ENCODE peak calls at places on chromosomes 7 and 10, in six cellular contexts. X, M, W, O, B and F are unnamed samples.

GRCh38 chr10:20466731-20467130 is 430.4 kb downstream of the NEBL start:
- DNase-seq in X (peak), M (no peak), W (peak), O (peak), B (no peak), F (no peak)

GRCh38 chr7:157432541-157432956 is 95.7 kb downstream of the DNAJB6 start:
- DNase-seq in X (peak), M (no peak), W (peak), O (peak), B (peak), F (no peak)

GRCh38 chr10:43409385-43410109 is 561 bp upstream of the HNRNPF start:
- DNase-seq in X (peak), M (peak), W (no peak), O (no peak), B (no peak), F (no peak)

GRCh38 chr10:133151528-133151927 is 8.5 kb upstream of the KNDC1 start:
- DNase-seq in X (no peak), M (no peak), W (no peak), O (no peak), B (no peak), F (no peak)

GRCh38 chr7:44748948-44749731 is 493 bp downstream of the ZMIZ2 start:
- DNase-seq in X (no peak), M (peak), W (no peak), O (no peak), B (no peak), F (no peak)

GRCh38 chr10:124525751-124526600 is 64.4 kb downstream of the LHPP start:
- DNase-seq in X (no peak), M (no peak), W (no peak), O (no peak), B (no peak), F (no peak)

GRCh38 chr10:480928-481551 is 208.4 kb downstream of the DIP2C start:
- DNase-seq in X (no peak), M (no peak), W (no peak), O (no peak), B (no peak), F (no peak)

GRCh38 chr7:29609162-29610030 is 45.8 kb downstream of the PRR15 start:
- DNase-seq in X (peak), M (peak), W (peak), O (peak), B (peak), F (no peak)

GRCh38 chr7:42930889-42931288 is 1.1 kb downstream of the PSMA2 start:
- DNase-seq in X (no peak), M (no peak), W (peak), O (no peak), B (peak), F (no peak)

GRCh38 chr10:35607475-35608316 is 2.6 kb downstream of the GJD4 start:
- DNase-seq in X (peak), M (no peak), W (peak), O (no peak), B (no peak), F (no peak)

GRCh38 chr10:45513586-45513985 is 139.6 kb downstream of the ALOX5 start:
- DNase-seq in X (no peak), M (no peak), W (no peak), O (peak), B (no peak), F (no peak)

GRCh38 chr10:80289451-80290287 is at the start of gene MAT1A:
- DNase-seq in X (no peak), M (no peak), W (no peak), O (peak), B (peak), F (no peak)

GRCh38 chr10:77245953-77246352 is 391.7 kb downstream of the KCNMA1 start:
- DNase-seq in X (no peak), M (no peak), W (peak), O (peak), B (no peak), F (no peak)

GRCh38 chr10:103458720-103459119 is at the start of gene CALHM1:
- DNase-seq in X (no peak), M (peak), W (no peak), O (no peak), B (peak), F (no peak)

GRCh38 chr7:105180002-105180401 is 166.0 kb downstream of the KMT2E start:
- DNase-seq in X (no peak), M (no peak), W (no peak), O (no peak), B (no peak), F (no peak)

GRCh38 chr10:63887026-63887589 is 365.9 kb downstream of the REEP3 start:
- DNase-seq in X (no peak), M (no peak), W (no peak), O (no peak), B (peak), F (no peak)

GRCh38 chr10:11170993-11171416 is 153.3 kb downstream of the CELF2 start:
- DNase-seq in X (no peak), M (peak), W (no peak), O (no peak), B (no peak), F (no peak)

GRCh38 chr7:17939111-17939669 is 1.1 kb downstream of the SNX13 start:
- DNase-seq in X (peak), M (peak), W (peak), O (peak), B (peak), F (no peak)

GRCh38 chr7:38187794-38188472 is 9.9 kb downstream of the STARD3NL start:
- DNase-seq in X (no peak), M (no peak), W (no peak), O (no peak), B (no peak), F (no peak)

GRCh38 chr7:149773446-149774236 is at the start of gene ZNF467:
- DNase-seq in X (peak), M (no peak), W (no peak), O (no peak), B (peak), F (no peak)

GRCh38 chr10:14665865-14666857 is 108.5 kb downstream of the FAM107B start:
- DNase-seq in X (no peak), M (no peak), W (no peak), O (no peak), B (no peak), F (no peak)

GRCh38 chr7:66306243-66306642 is 101.1 kb downstream of the TPST1 start:
- DNase-seq in X (peak), M (no peak), W (no peak), O (peak), B (no peak), F (no peak)

GRCh38 chr7:151379193-151379520 is 30.7 kb downstream of the WDR86 start:
- DNase-seq in X (no peak), M (no peak), W (no peak), O (no peak), B (no peak), F (no peak)

GRCh38 chr7:46220066-46220630 is 299.1 kb upstream of the IGFBP3 start:
- DNase-seq in X (peak), M (no peak), W (peak), O (peak), B (no peak), F (no peak)

GRCh38 chr10:128078136-128078969 is 47.9 kb downstream of the MKI67 start:
- DNase-seq in X (peak), M (peak), W (no peak), O (no peak), B (peak), F (no peak)

GRCh38 chr10:3812141-3812540 is 27.1 kb upstream of the KLF6 start:
- DNase-seq in X (no peak), M (no peak), W (no peak), O (no peak), B (no peak), F (no peak)

GRCh38 chr7:18648849-18649758 is 153.6 kb downstream of the HDAC9 start:
- DNase-seq in X (peak), M (no peak), W (no peak), O (no peak), B (no peak), F (no peak)

GRCh38 chr7:111413796-111414195 is 148.5 kb downstream of the IMMP2L start:
- DNase-seq in X (no peak), M (no peak), W (no peak), O (no peak), B (no peak), F (no peak)

GRCh38 chr10:636769-637168 is 52.7 kb downstream of the DIP2C start:
- DNase-seq in X (no peak), M (no peak), W (no peak), O (no peak), B (no peak), F (no peak)

GRCh38 chr7:29412912-29413311 is 150.7 kb upstream of the PRR15 start:
- DNase-seq in X (peak), M (no peak), W (no peak), O (no peak), B (no peak), F (no peak)

GRCh38 chr7:44767134-44767911 is 18.7 kb downstream of the ZMIZ2 start:
- DNase-seq in X (no peak), M (no peak), W (no peak), O (no peak), B (no peak), F (no peak)

GRCh38 chr10:75081379-75081778 is 30.1 kb upstream of the SAMD8 start:
- DNase-seq in X (no peak), M (no peak), W (no peak), O (no peak), B (no peak), F (no peak)

GRCh38 chr10:7027913-7028808 is 382.7 kb downstream of the SFMBT2 start:
- DNase-seq in X (peak), M (no peak), W (peak), O (peak), B (peak), F (no peak)

GRCh38 chr7:114916261-114916892 is 5.5 kb upstream of the MDFIC start:
- DNase-seq in X (no peak), M (no peak), W (no peak), O (no peak), B (no peak), F (no peak)

GRCh38 chr7:30925913-30926312 is 14.3 kb downstream of the AQP1 start:
- DNase-seq in X (no peak), M (no peak), W (no peak), O (no peak), B (no peak), F (no peak)

GRCh38 chr7:100803398-100804161 is 23.7 kb downstream of the EPHB4 start:
- DNase-seq in X (peak), M (peak), W (peak), O (peak), B (peak), F (no peak)

GRCh38 chr10:123948030-123948823 is 56.6 kb upstream of the CPXM2 start:
- DNase-seq in X (no peak), M (no peak), W (no peak), O (peak), B (no peak), F (no peak)

GRCh38 chr7:73667344-73668102 is at the start of gene VPS37D:
- DNase-seq in X (peak), M (peak), W (peak), O (peak), B (peak), F (peak)

DNA sequence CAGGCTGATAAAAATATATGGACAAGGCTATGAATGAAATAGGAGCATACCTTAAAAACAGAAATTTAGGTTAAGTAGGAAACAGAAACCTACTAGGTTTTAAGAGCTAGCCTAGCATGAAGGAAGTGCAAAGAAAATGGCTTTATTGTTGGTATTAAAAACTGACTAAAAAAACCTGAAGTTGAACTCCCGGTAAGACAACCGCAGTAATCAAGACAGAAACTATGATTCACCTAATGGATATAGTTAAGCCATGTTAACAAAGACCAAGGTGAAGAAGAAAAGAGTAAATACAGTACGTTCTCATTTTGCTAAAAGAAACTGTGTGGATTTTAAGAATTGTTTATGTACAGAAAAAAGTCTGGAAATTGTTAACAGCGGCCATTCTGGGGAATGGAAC is 2.5 kb downstream of the RTKN2 start:
- DNase-seq in X (peak), M (no peak), W (no peak), O (peak), B (no peak), F (no peak)
- H3K4me3 ChIP-seq in X (peak), M (no peak), W (no peak), O (no peak), B (no peak), F (no peak)

DNA sequence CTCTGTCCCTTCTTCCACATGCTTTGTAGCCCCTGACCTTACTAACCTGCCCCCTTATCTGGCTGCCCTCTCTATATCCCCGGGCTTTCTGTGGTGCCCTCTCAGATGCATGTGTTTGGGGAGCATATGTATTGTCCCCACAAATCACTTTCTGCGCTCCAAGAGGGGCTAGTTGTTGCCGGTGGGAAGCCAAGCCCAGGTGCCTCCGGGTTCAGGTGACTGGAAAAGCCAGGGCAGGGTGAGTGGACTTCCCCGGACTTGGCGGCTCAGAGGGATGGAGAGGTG is 7.1 kb downstream of the LBX1 start:
- DNase-seq in X (no peak), M (no peak), W (no peak), O (no peak), B (no peak), F (no peak)
- TF ChIP-seq EZH2 in X (no peak), M (no peak), W (no peak), O (no peak), B (no peak), F (no peak)

DNA sequence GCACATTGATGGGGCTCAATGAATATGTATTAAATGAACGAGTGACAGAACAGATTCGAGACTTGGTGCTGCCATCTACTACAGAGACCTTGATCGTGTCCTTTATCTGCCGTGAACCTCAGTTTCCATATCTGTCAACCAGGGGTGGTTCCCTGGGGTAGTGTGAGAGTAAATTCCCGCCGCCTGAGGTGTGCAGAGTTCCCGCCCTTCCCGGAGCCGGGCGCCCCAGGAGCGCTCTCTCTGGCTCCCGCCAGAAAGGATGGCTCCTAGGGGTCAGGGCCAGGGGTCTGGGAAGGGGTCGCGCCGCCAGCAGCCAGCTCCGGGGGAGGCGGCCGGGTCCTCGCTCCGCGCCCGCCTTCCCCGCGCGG is 333 bp upstream of the PLCE1 start:
- DNase-seq in X (no peak), M (no peak), W (no peak), O (no peak), B (no peak), F (no peak)
- H3K9ac ChIP-seq in X (peak), M (peak), W (peak), O (no peak), B (no peak), F (no peak)

GRCh38 chr10:70479626-70480253 is 1.2 kb downstream of the PALD1 start:
- DNase-seq in X (no peak), M (peak), W (no peak), O (no peak), B (no peak), F (no peak)
- H3K4me3 ChIP-seq in X (no peak), M (peak), W (no peak), O (no peak), B (no peak), F (peak)

GRCh38 chr10:72089618-72090017 is 1.3 kb upstream of the SPOCK2 start:
- DNase-seq in X (no peak), M (no peak), W (no peak), O (no peak), B (no peak), F (no peak)
- TF ChIP-seq EZH2 in X (no peak), M (no peak), W (no peak), O (no peak), B (no peak), F (no peak)

GRCh38 chr10:100477970-100478369 is 15.2 kb downstream of the WNT8B start:
- DNase-seq in X (no peak), M (no peak), W (no peak), O (no peak), B (no peak), F (no peak)

GRCh38 chr10:100479059-100479458 is 16.2 kb downstream of the WNT8B start:
- DNase-seq in X (no peak), M (no peak), W (no peak), O (no peak), B (no peak), F (no peak)

GRCh38 chr10:100481462-100482081 is 18.8 kb downstream of the WNT8B start:
- DNase-seq in X (peak), M (peak), W (peak), O (peak), B (peak), F (peak)

GRCh38 chr10:100482181-100482833 is 19.5 kb downstream of the WNT8B start:
- DNase-seq in X (peak), M (peak), W (peak), O (peak), B (peak), F (no peak)

GRCh38 chr10:100480002-100480401 is 17.2 kb downstream of the WNT8B start:
- DNase-seq in X (no peak), M (no peak), W (no peak), O (no peak), B (no peak), F (no peak)
- H3K9ac ChIP-seq in X (no peak), M (no peak), W (no peak), O (no peak), B (no peak), F (no peak)

DNA sequence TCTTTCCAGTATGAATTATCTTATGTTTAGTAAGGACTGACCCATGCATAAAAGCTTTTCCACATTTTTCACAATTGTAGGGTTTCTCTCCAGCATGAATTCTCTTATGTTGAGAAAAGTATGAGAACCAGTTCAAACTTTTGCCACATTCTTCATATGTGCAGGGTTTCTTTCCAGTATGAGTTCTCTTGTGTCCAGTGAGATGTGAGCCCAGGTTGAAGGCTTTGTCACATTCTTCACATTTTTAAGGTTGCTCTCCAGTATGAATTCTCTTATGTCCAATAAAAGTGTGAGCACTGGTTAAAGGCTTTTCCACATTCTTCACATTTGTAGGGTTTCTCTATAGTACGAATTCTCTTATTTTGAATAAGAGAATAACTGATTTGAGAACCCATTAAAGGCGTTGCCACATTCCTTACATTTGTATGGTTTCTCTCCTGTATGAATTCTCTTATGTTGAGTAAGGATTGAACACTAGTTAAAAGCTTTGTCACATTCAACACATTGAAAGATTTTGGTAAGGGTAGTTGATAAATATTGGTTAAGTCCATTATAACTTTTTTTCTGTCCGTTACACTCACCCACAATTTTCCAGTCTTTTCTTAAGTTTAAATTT is 911.0 kb upstream of the ZNF722 start:
- DNase-seq in X (no peak), M (no peak), W (no peak), O (no peak), B (no peak), F (no peak)
- H3K4me3 ChIP-seq in X (no peak), M (no peak), W (no peak), O (no peak), B (no peak), F (no peak)

GRCh38 chr10:92697663-92698511 is 8.1 kb downstream of the HHEX start:
- DNase-seq in X (no peak), M (no peak), W (no peak), O (no peak), B (peak), F (no peak)
- TF ChIP-seq EZH2 in X (no peak), M (no peak), W (no peak), O (no peak), B (no peak), F (no peak)

GRCh38 chr7:131653418-131654248 is 97.2 kb upstream of the PODXL start:
- DNase-seq in X (peak), M (no peak), W (no peak), O (no peak), B (no peak), F (no peak)
- H3K9ac ChIP-seq in X (no peak), M (no peak), W (no peak), O (no peak), B (no peak), F (no peak)